ENCODE peak calls at places on chromosomes 4 and X, in four cellular contexts. One of them, this sample, is unnamed.

GRCh38 chr4:188960411-188961093 is 821.3 kb downstream of the TRIML1 start:
- DNase-seq in AG04450: no peak
- DNase-seq in colonic mucosa: no peak
- DNase-seq in amniotic epithelial cell: no peak
- DNase-seq in this sample: peak

GRCh38 chr4:86924805-86925204 is 10.0 kb upstream of the AFF1 start:
- DNase-seq in AG04450: no peak
- DNase-seq in colonic mucosa: no peak
- DNase-seq in amniotic epithelial cell: peak
- DNase-seq in this sample: peak

GRCh38 chr4:161604516-161605300 is 559.1 kb downstream of the FSTL5 start:
- DNase-seq in AG04450: no peak
- DNase-seq in colonic mucosa: no peak
- DNase-seq in amniotic epithelial cell: no peak
- DNase-seq in this sample: no peak

GRCh38 chrX:30992381-30992904 is 79.4 kb downstream of the FTHL17 start:
- DNase-seq in AG04450: no peak
- DNase-seq in colonic mucosa: no peak
- DNase-seq in amniotic epithelial cell: peak
- DNase-seq in this sample: peak

GRCh38 chrX:130171446-130172126 is at the start of gene RAB33A:
- DNase-seq in AG04450: no peak
- DNase-seq in colonic mucosa: no peak
- DNase-seq in amniotic epithelial cell: no peak
- DNase-seq in this sample: peak

GRCh38 chr4:184911310-184911709 is 85.5 kb upstream of the ACSL1 start:
- DNase-seq in AG04450: no peak
- DNase-seq in colonic mucosa: peak
- DNase-seq in amniotic epithelial cell: peak
- DNase-seq in this sample: peak

GRCh38 chrX:150363561-150364346 is 637 bp downstream of the MAMLD1 start:
- DNase-seq in AG04450: no peak
- DNase-seq in colonic mucosa: no peak
- DNase-seq in amniotic epithelial cell: peak
- DNase-seq in this sample: no peak

GRCh38 chr4:148007789-148008188 is 275.9 kb downstream of the ARHGAP10 start:
- DNase-seq in AG04450: no peak
- DNase-seq in colonic mucosa: no peak
- DNase-seq in amniotic epithelial cell: peak
- DNase-seq in this sample: peak

GRCh38 chr4:162782778-162783507 is 383.7 kb downstream of the NAF1 start:
- DNase-seq in AG04450: no peak
- DNase-seq in colonic mucosa: no peak
- DNase-seq in amniotic epithelial cell: no peak
- DNase-seq in this sample: no peak

GRCh38 chr4:102663073-102663472 is 97.7 kb downstream of the MANBA start:
- DNase-seq in AG04450: no peak
- DNase-seq in colonic mucosa: no peak
- DNase-seq in amniotic epithelial cell: peak
- DNase-seq in this sample: peak

GRCh38 chr4:10179957-10180602 is 63.5 kb upstream of the WDR1 start:
- DNase-seq in AG04450: no peak
- DNase-seq in colonic mucosa: no peak
- DNase-seq in amniotic epithelial cell: no peak
- DNase-seq in this sample: no peak

GRCh38 chr4:109560687-109561452 is 824 bp downstream of the MCUB start:
- DNase-seq in AG04450: peak
- DNase-seq in colonic mucosa: peak
- DNase-seq in amniotic epithelial cell: peak
- DNase-seq in this sample: peak

GRCh38 chr4:69738872-69739271 is 21.5 kb downstream of the SULT1B1 start:
- DNase-seq in AG04450: no peak
- DNase-seq in colonic mucosa: no peak
- DNase-seq in amniotic epithelial cell: no peak
- DNase-seq in this sample: no peak

GRCh38 chr4:1402516-1403101 is 3.6 kb downstream of the NKX1-1 start:
- DNase-seq in AG04450: no peak
- DNase-seq in colonic mucosa: no peak
- DNase-seq in amniotic epithelial cell: no peak
- DNase-seq in this sample: no peak

GRCh38 chr4:157072002-157072401 is 3.9 kb upstream of the GLRB start:
- DNase-seq in AG04450: no peak
- DNase-seq in colonic mucosa: no peak
- DNase-seq in amniotic epithelial cell: peak
- DNase-seq in this sample: peak

GRCh38 chr4:82715731-82716617 is 82.6 kb downstream of the SCD5 start:
- DNase-seq in AG04450: no peak
- DNase-seq in colonic mucosa: no peak
- DNase-seq in amniotic epithelial cell: peak
- DNase-seq in this sample: peak

GRCh38 chr4:75895744-75896314 is 6.4 kb downstream of the PPEF2 start:
- DNase-seq in AG04450: no peak
- DNase-seq in colonic mucosa: peak
- DNase-seq in amniotic epithelial cell: peak
- DNase-seq in this sample: peak

GRCh38 chr4:17168571-17168970 is 270.1 kb upstream of the LDB2 start:
- DNase-seq in AG04450: peak
- DNase-seq in colonic mucosa: no peak
- DNase-seq in amniotic epithelial cell: peak
- DNase-seq in this sample: peak

GRCh38 chr4:26884486-26884988 is 23.9 kb downstream of the STIM2 start:
- DNase-seq in AG04450: no peak
- DNase-seq in colonic mucosa: no peak
- DNase-seq in amniotic epithelial cell: no peak
- DNase-seq in this sample: no peak

GRCh38 chr4:170088686-170089085 is 1.1 kb downstream of the AADAT start:
- DNase-seq in AG04450: no peak
- DNase-seq in colonic mucosa: no peak
- DNase-seq in amniotic epithelial cell: no peak
- DNase-seq in this sample: no peak

GRCh38 chr4:158008551-158009218 is 164.1 kb downstream of the GASK1B start:
- DNase-seq in AG04450: no peak
- DNase-seq in colonic mucosa: no peak
- DNase-seq in amniotic epithelial cell: no peak
- DNase-seq in this sample: peak